ENCODE peak calls at places on chromosome 6, in four cellular contexts. I, Z, X and P are unnamed samples.

GRCh38 chr6:37513576-37513975 is 13.9 kb upstream of the CCDC167 start:
- DNase-seq in X (no peak), Z (no peak), I (no peak), P (no peak)

GRCh38 chr6:16851044-16851540 is 89.8 kb upstream of the ATXN1 start:
- DNase-seq in X (no peak), I (no peak), Z (no peak), P (no peak)

GRCh38 chr6:165663736-165664552 is 903 bp upstream of the PDE10A start:
- DNase-seq in X (no peak), I (peak), Z (no peak), P (no peak)

GRCh38 chr6:170222498-170223471 is 68.1 kb downstream of the DLL1 start:
- DNase-seq in Z (no peak), X (no peak), I (no peak), P (peak)

GRCh38 chr6:3712827-3713226 is 38.7 kb downstream of the PXDC1 start:
- DNase-seq in Z (no peak), I (no peak), X (no peak), P (no peak)

GRCh38 chr6:36851149-36851614 is 11.9 kb upstream of the CPNE5 start:
- DNase-seq in I (peak), X (peak), Z (peak), P (peak)

GRCh38 chr6:124255296-124255695 is 451.6 kb downstream of the NKAIN2 start:
- DNase-seq in I (no peak), Z (no peak), X (no peak), P (no peak)

GRCh38 chr6:117328005-117328389 is 62.6 kb downstream of the VGLL2 start:
- DNase-seq in Z (no peak), I (no peak), X (no peak), P (no peak)

GRCh38 chr6:139764498-139764986 is 390.1 kb upstream of the CITED2 start:
- DNase-seq in Z (peak), I (no peak), X (peak), P (no peak)

GRCh38 chr6:35557239-35557638 is 44.5 kb upstream of the TULP1 start:
- DNase-seq in Z (no peak), X (no peak), I (no peak), P (no peak)

GRCh38 chr6:15631380-15631913 is 31.4 kb downstream of the DTNBP1 start:
- DNase-seq in I (no peak), X (no peak), Z (peak), P (peak)

DNA sequence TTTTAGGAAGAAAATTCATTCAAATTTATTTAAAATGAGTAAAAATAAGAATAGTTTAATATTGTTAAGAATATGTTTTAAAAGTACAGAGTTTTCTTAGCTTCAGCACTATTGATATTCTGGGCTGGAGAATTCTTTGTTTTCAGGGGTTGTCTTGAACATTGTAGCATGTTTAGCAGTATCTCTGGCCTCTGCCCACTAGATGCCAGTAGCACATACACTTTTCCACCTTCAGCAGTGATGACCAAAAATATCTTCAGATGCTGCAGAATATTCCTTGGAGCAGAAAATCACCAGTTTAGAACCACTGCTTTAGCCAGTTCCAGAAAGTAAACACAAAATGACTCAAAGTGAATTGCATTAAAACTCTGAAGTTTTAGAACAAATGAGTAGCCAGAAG is 19.4 kb upstream of the SDHAF4 start:
- DNase-seq in Z (no peak), X (no peak), I (no peak), P (peak)
- TF ChIP-seq FOXJ3 in Z (no peak), X (no peak), I (no peak), P (no peak)

GRCh38 chr6:106084106-106084963 is 1.8 kb upstream of the PRDM1 start:
- DNase-seq in X (peak), I (peak), Z (peak), P (no peak)

GRCh38 chr6:106084973-106085686 is 1.0 kb upstream of the PRDM1 start:
- DNase-seq in I (no peak), Z (no peak), X (no peak), P (no peak)

GRCh38 chr6:106085984-106086832 is at the start of gene PRDM1:
- DNase-seq in X (peak), I (peak), Z (no peak), P (peak)

GRCh38 chr6:106083618-106084017 is 2.5 kb upstream of the PRDM1 start:
- DNase-seq in X (no peak), I (no peak), Z (no peak), P (no peak)

GRCh38 chr6:106085687-106085983 is 501 bp upstream of the PRDM1 start:
- DNase-seq in Z (no peak), X (no peak), I (no peak), P (no peak)
- TF ChIP-seq FOXJ3 in Z (no peak), X (no peak), I (no peak), P (no peak)

DNA sequence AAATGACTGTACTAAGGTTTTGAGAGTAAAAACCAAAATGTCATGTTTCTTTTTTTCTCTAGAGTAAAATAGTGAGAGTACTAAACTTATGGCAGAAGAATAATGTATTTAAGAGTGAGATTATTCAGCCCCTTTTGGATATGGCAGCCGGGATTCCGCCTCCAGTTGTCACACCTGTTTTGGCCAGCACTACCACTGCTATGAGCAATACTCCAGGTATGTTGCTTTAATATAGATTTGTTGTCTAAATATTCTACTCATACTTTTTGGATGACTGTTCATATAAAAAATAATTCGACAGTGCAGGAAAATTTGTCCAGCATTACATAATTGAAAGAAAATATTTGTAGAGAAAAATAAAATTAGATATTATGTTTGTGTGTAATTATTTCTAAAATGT is 59.5 kb downstream of the SCAF8 start:
- DNase-seq in Z (no peak), X (no peak), I (no peak), P (no peak)
- TF ChIP-seq FOXJ3 in Z (no peak), X (no peak), I (no peak), P (no peak)

DNA sequence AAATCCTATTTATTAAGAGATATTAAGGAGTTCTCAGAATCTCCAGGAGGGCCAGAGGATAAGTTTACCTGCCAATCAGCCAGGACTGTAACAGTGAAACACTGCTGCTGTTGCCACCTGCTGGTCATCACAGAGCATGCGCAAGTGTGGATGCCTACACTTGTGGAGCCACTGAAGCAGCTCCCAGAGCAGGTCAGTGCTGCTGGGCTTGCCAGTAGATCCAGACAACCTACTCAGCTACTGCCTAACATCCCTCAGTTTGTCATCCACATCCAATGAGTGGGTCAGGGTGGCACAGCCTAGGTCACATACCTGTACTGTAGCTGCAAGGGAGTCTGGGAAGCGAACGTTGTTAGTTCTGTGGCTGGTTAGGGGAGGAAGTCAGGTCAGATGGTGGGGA is 18.3 kb upstream of the NHSL1 start:
- DNase-seq in I (peak), Z (peak), X (peak), P (peak)
- TF ChIP-seq FOXJ3 in I (no peak), Z (no peak), X (no peak), P (no peak)

GRCh38 chr6:131931063-131931745 is 20.0 kb downstream of the CCN2 start:
- DNase-seq in Z (no peak), I (no peak), X (no peak), P (no peak)

GRCh38 chr6:131924881-131925474 is 26.2 kb downstream of the CCN2 start:
- DNase-seq in X (peak), Z (peak), I (no peak), P (no peak)

GRCh38 chr6:131923356-131923755 is 27.8 kb downstream of the CCN2 start:
- DNase-seq in X (peak), I (peak), Z (peak), P (peak)

GRCh38 chr6:131929227-131929626 is 21.9 kb downstream of the CCN2 start:
- DNase-seq in X (peak), Z (no peak), I (no peak), P (no peak)
- TF ChIP-seq FOXJ3 in X (no peak), Z (no peak), I (no peak), P (no peak)

GRCh38 chr6:30883476-30883742 is 910 bp upstream of the DDR1 start:
- DNase-seq in Z (no peak), X (no peak), I (no peak), P (no peak)
- TF ChIP-seq FOXJ3 in Z (no peak), X (no peak), I (no peak), P (no peak)

GRCh38 chr6:149397384-149397783 is 2.7 kb upstream of the SUMO4 start:
- DNase-seq in Z (no peak), X (no peak), I (no peak), P (no peak)
- TF ChIP-seq FOXJ3 in Z (no peak), X (no peak), I (no peak), P (no peak)

DNA sequence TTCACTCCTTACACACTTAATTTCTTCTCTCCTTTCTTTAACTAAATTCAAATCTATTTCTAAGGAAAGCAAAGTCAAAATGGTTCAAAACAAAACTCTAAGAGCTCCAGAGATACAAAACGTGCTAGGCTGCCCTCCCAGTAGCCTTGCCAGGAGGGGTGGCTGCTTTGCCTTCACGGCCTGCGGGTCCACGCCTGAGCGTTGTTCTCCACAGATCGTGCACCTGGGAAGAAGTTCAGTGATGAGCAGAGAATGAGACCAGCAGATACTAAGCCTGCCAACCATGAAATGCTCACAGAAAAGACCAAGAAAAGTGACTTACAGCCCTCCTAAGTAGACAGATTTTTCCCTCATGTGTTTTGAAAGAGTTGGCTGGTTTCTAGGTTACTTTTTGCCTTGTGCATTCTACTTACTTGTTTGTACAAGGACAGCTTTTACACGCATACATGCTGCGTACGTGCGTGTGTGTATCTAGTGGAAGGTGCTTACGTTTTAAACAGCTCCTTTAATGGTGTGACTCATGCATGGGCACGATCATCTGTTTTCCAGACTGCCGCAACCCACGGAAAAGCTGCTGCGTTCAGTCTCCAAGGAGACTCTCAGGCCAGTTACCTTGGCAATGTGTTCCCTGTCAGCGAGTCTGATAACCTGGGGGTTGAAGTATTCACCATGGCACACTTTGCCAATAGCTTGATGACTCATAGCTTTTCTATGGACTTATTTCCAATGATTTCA is 32.4 kb upstream of the PBOV1 start:
- DNase-seq in I (no peak), Z (no peak), X (no peak), P (no peak)
- TF ChIP-seq FOXJ3 in I (no peak), Z (no peak), X (no peak), P (no peak)

GRCh38 chr6:46219661-46220060 is 48.9 kb upstream of the ENPP5 start:
- DNase-seq in I (no peak), Z (no peak), X (no peak), P (no peak)

GRCh38 chr6:46216879-46217278 is 46.1 kb upstream of the ENPP5 start:
- DNase-seq in Z (no peak), X (no peak), I (no peak), P (no peak)

GRCh38 chr6:46218457-46218856 is 47.7 kb upstream of the ENPP5 start:
- DNase-seq in Z (no peak), I (no peak), X (no peak), P (no peak)

GRCh38 chr6:46215777-46216176 is 45.0 kb upstream of the ENPP5 start:
- DNase-seq in Z (no peak), X (no peak), I (no peak), P (no peak)

GRCh38 chr6:46217671-46218131 is 46.9 kb upstream of the ENPP5 start:
- DNase-seq in I (no peak), X (no peak), Z (no peak), P (no peak)
- TF ChIP-seq FOXJ3 in I (no peak), X (no peak), Z (no peak), P (no peak)

DNA sequence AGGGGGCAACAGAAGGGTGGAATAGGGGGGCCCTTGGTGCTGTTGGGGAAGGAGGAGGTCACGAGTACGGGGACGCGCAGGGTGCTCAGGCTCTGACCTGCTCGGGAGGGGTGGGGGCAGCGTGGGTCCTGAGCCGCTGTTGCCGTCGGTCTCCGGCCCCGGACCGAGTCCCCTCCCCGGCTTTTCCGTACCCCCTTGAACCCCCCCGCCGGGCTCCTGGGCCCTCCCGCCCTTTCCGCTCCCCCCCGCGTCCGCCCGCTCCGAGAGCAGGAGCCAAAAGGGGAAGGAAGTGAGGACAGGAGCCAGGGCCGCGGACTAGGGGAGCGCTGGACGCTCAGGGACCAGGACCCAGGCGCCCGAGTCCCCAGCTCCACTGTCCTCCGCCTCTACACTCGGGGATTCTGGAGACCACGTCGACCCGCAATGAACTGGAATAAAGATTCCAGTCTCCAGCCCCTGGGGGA is at the start of gene RGL2:
- DNase-seq in Z (no peak), I (peak), X (peak), P (peak)
- TF ChIP-seq FOXJ3 in Z (no peak), I (no peak), X (no peak), P (no peak)